ENCODE peak calls at places on chromosome 18, in seven cellular contexts. Z, D, M, R, X, Q and T are unnamed samples.

GRCh38 chr18:32424696-32425095 is 46.0 kb downstream of the GAREM1 start:
- DNase-seq in Z (no peak), D (no peak), M (no peak), R (no peak), X (no peak), Q (peak; percentile 22), T (no peak)

GRCh38 chr18:5456577-5457466 is 87.0 kb downstream of the EPB41L3 start:
- DNase-seq in Z (no peak), D (no peak), M (peak; percentile 66), R (no peak), X (no peak), Q (no peak), T (no peak)

GRCh38 chr18:6221602-6222014 is 193.1 kb downstream of the L3MBTL4 start:
- DNase-seq in Z (no peak), D (no peak), M (no peak), R (no peak), X (no peak), Q (no peak), T (no peak)

GRCh38 chr18:57837917-57838548 is 34.9 kb upstream of the ATP8B1 start:
- DNase-seq in Z (no peak), D (no peak), M (no peak), R (no peak), X (no peak), Q (no peak), T (peak; percentile 42)

GRCh38 chr18:34322365-34323289 is 97.9 kb upstream of the NOL4 start:
- DNase-seq in Z (peak; percentile 67), D (no peak), M (no peak), R (peak; percentile 62), X (no peak), Q (no peak), T (no peak)

GRCh38 chr18:5964596-5964995 is 69.3 kb upstream of the TMEM200C start:
- DNase-seq in Z (no peak), D (no peak), M (no peak), R (no peak), X (no peak), Q (no peak), T (no peak)

GRCh38 chr18:79787527-79788095 is 10.1 kb upstream of the KCNG2 start:
- DNase-seq in Z (no peak), D (no peak), M (no peak), R (no peak), X (no peak), Q (no peak), T (no peak)

GRCh38 chr18:78526275-78526674 is 453.3 kb upstream of the SALL3 start:
- DNase-seq in Z (no peak), D (peak; percentile 5), M (no peak), R (no peak), X (no peak), Q (no peak), T (no peak)

GRCh38 chr18:60090170-60090569 is 190.4 kb downstream of the PMAIP1 start:
- DNase-seq in Z (no peak), D (no peak), M (no peak), R (no peak), X (no peak), Q (no peak), T (no peak)

GRCh38 chr18:49321800-49322461 is 138.5 kb downstream of the DYM start:
- DNase-seq in Z (no peak), D (no peak), M (no peak), R (no peak), X (no peak), Q (no peak), T (no peak)

GRCh38 chr18:48622911-48623431 is 84.1 kb downstream of the CTIF start:
- DNase-seq in Z (peak; percentile 8), D (no peak), M (no peak), R (no peak), X (no peak), Q (no peak), T (no peak)

GRCh38 chr18:58671941-58672565 is 788 bp downstream of the MALT1 start:
- DNase-seq in Z (no peak), D (peak; percentile 79), M (no peak), R (no peak), X (no peak), Q (peak; percentile 23), T (no peak)

GRCh38 chr18:61544178-61544577 is 210.9 kb downstream of the CDH20 start:
- DNase-seq in Z (no peak), D (no peak), M (no peak), R (no peak), X (no peak), Q (no peak), T (no peak)

GRCh38 chr18:79567481-79568147 is 112.0 kb upstream of the CTDP1 start:
- DNase-seq in Z (no peak), D (no peak), M (peak; percentile 81), R (no peak), X (no peak), Q (no peak), T (no peak)

GRCh38 chr18:63099026-63099840 is 220.3 kb downstream of the BCL2 start:
- DNase-seq in Z (no peak), D (no peak), M (no peak), R (no peak), X (no peak), Q (no peak), T (no peak)

GRCh38 chr18:49745051-49746014 is 68.0 kb downstream of the ACAA2 start:
- DNase-seq in Z (no peak), D (no peak), M (no peak), R (no peak), X (no peak), Q (no peak), T (no peak)

GRCh38 chr18:46336278-46337205 is 232.4 kb downstream of the HAUS1 start:
- DNase-seq in Z (no peak), D (no peak), M (no peak), R (no peak), X (no peak), Q (no peak), T (no peak)

GRCh38 chr18:21177742-21178305 is 64.2 kb upstream of the GREB1L start:
- DNase-seq in Z (no peak), D (no peak), M (no peak), R (no peak), X (no peak), Q (no peak), T (no peak)

GRCh38 chr18:75249192-75249551 is 38.6 kb downstream of the TSHZ1 start:
- DNase-seq in Z (no peak), D (no peak), M (no peak), R (no peak), X (no peak), Q (no peak), T (no peak)

GRCh38 chr18:38931754-38932050 is 1366.1 kb upstream of the CELF4 start:
- DNase-seq in Z (no peak), D (no peak), M (no peak), R (no peak), X (no peak), Q (no peak), T (no peak)

GRCh38 chr18:7598167-7599062 is 31.3 kb downstream of the PTPRM start:
- DNase-seq in Z (no peak), D (no peak), M (no peak), R (no peak), X (no peak), Q (peak; percentile 50), T (no peak)

GRCh38 chr18:7593194-7593819 is 26.2 kb downstream of the PTPRM start:
- DNase-seq in Z (no peak), D (no peak), M (no peak), R (no peak), X (no peak), Q (no peak), T (no peak)

GRCh38 chr18:7596133-7596532 is 29.0 kb downstream of the PTPRM start:
- DNase-seq in Z (no peak), D (no peak), M (no peak), R (no peak), X (no peak), Q (no peak), T (no peak)

GRCh38 chr18:7590800-7591560 is 23.9 kb downstream of the PTPRM start:
- DNase-seq in Z (no peak), D (no peak), M (no peak), R (no peak), X (no peak), Q (no peak), T (no peak)

GRCh38 chr18:7592305-7593071 is 25.4 kb downstream of the PTPRM start:
- DNase-seq in Z (no peak), D (no peak), M (no peak), R (no peak), X (no peak), Q (no peak), T (no peak)
- TF ChIP-seq CTCF in Z (no peak), D (no peak), M (no peak), R (no peak), X (no peak), Q (no peak), T (no peak)

DNA sequence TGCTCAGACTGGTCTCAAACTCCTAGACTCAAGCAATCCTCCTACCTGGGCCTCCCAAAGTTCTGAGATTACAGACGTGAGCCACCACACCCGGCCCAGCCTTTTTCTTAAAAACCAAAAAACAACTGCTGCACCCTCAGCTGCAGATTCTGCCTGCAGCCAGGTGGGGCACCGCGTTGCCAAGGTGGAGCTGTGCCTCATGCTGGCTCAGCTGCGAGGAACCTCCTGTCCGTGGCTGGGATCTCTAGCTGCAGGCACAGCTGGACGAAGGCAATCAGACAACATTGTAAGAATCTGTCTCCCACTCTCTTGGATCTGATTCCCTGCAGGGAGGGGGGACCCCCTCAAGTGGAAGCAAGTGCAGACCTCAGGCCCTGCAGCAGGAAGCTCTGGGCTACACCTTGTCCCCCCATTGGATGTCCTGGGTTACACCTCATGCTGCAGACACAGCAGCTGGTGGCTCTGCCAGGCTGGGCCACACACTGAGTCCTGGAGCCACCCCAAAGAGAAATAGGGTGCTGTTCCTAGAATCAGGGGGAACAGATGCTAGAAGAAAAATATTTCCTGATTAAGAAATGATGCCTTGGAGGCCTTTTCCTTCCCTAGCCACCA is 24.1 kb downstream of the CIDEA start:
- DNase-seq in Z (no peak), D (no peak), M (no peak), R (peak; percentile 45), X (no peak), Q (peak; percentile 41), T (no peak)
- TF ChIP-seq CTCF in Z (no peak), D (no peak), M (no peak), R (no peak), X (no peak), Q (no peak), T (no peak)

DNA sequence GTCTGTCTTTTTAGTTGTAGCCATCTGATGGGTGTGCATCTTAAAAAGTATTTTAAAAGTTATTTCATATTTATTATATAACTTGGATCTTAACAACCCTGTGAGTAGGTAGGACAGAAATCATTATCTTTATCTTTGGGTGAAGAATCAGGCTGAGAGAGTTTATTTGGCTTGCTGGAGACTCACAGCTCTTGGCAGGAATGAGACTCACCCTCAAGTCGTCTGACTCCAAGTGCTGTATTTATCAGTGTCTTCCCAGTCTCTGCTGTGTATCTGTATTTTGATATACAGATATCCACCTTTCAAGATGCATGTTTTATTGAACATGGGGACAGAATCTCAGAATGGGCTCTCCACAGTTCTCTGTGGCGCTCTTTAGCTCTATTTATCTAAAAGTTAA is 17.0 kb downstream of the ZNF236 start:
- DNase-seq in Z (no peak), D (no peak), M (no peak), R (no peak), X (no peak), Q (no peak), T (no peak)
- TF ChIP-seq CTCF in Z (no peak), D (no peak), M (no peak), R (no peak), X (no peak), Q (no peak), T (no peak)

DNA sequence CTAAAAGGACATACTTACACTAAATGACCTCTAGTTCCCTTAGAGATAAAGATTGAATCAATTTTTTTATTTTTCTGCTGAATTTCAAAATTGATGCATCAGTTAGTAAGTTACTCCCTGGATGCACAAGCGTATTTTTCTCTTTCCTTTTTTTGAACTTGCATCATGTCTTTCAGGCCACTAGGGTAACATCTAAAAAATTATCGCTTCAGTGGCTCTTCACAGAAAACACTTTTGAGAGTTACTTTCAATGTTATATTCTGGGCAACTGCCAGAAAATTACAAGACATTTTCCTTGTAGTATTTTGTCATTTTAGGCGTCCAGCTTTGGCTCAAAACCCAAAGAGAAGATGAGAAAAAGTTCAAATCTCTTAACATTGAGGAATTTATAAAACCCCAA is 59.8 kb downstream of the DSEL start:
- DNase-seq in Z (no peak), D (no peak), M (no peak), R (no peak), X (no peak), Q (no peak), T (no peak)
- TF ChIP-seq CTCF in Z (no peak), D (no peak), M (no peak), R (no peak), X (no peak), Q (no peak), T (no peak)